ENCODE peak calls at places on chromosome 12, in eight cellular contexts. I is lower lobe of right lung, J is hepatocyte, T is lower leg skin, X is prostate gland, W is fibroblast of villous mesenchyme, B is AG09309, U is tibial nerve. G is an unnamed sample.

GRCh38 chr12:100156731-100157426 is 14.2 kb upstream of the BLTP3B start:
- DNase-seq in T (no peak), W (no peak), J (no peak), U (no peak), X (no peak), I (no peak), B (no peak), G (no peak)

GRCh38 chr12:110743571-110744093 is 941 bp upstream of the PPP1CC start:
- DNase-seq in B (no peak), W (peak; percentile 42), T (peak; percentile 89), J (peak; percentile 65), I (peak; percentile 72), X (no peak), U (peak; percentile 38), G (no peak)

GRCh38 chr12:38159092-38159551 is 157.5 kb upstream of the ALG10B start:
- DNase-seq in X (no peak), U (no peak), I (no peak), W (no peak), B (no peak), T (peak; percentile 74), J (no peak), G (no peak)

GRCh38 chr12:40980346-40981005 is 207.6 kb upstream of the PDZRN4 start:
- DNase-seq in X (no peak), W (no peak), B (no peak), U (no peak), T (no peak), I (no peak), J (no peak), G (no peak)

GRCh38 chr12:11855993-11856374 is 206.5 kb downstream of the ETV6 start:
- DNase-seq in U (no peak), T (no peak), J (no peak), X (no peak), W (no peak), I (no peak), B (no peak), G (no peak)

GRCh38 chr12:46549527-46550265 is 177.1 kb upstream of the SLC38A2 start:
- DNase-seq in I (no peak), T (no peak), W (peak; percentile 96), J (no peak), X (no peak), B (peak; percentile 66), U (no peak), G (peak; percentile 91)

GRCh38 chr12:67042697-67043131 is 226.4 kb upstream of the CAND1 start:
- DNase-seq in I (no peak), J (peak; percentile 70), T (no peak), B (no peak), U (no peak), X (no peak), W (peak; percentile 12), G (peak; percentile 6)

GRCh38 chr12:49462103-49462739 is 76.6 kb upstream of the KCNH3 start:
- DNase-seq in I (no peak), J (no peak), X (no peak), T (no peak), B (no peak), U (no peak), W (no peak), G (no peak)

GRCh38 chr12:113762155-113762848 is 203.8 kb downstream of the RBM19 start:
- DNase-seq in J (no peak), B (no peak), X (no peak), U (no peak), T (no peak), I (no peak), W (no peak), G (no peak)

GRCh38 chr12:75905975-75906374 is 125.6 kb downstream of the PHLDA1 start:
- DNase-seq in X (no peak), J (no peak), I (no peak), W (no peak), U (no peak), T (no peak), B (no peak), G (no peak)

GRCh38 chr12:1588574-1588944 is 5.8 kb downstream of the FBXL14 start:
- DNase-seq in T (no peak), J (no peak), W (no peak), B (no peak), I (no peak), U (no peak), X (no peak), G (no peak)

GRCh38 chr12:85057370-85057963 is 21.3 kb downstream of the LRRIQ1 start:
- DNase-seq in W (peak; percentile 58), J (peak; percentile 69), B (no peak), U (no peak), I (no peak), T (no peak), X (peak; percentile 17), G (no peak)

GRCh38 chr12:75665216-75665615 is 153.8 kb upstream of the KRR1 start:
- DNase-seq in W (peak; percentile 64), U (no peak), X (no peak), T (no peak), B (no peak), I (no peak), J (no peak), G (no peak)

GRCh38 chr12:85275359-85275758 is 4.7 kb upstream of the ALX1 start:
- DNase-seq in I (no peak), T (no peak), X (no peak), B (no peak), W (no peak), J (peak; percentile 16), U (no peak), G (no peak)

GRCh38 chr12:79776111-79776510 is 85.3 kb upstream of the PAWR start:
- DNase-seq in I (no peak), J (no peak), U (no peak), T (no peak), W (peak; percentile 65), B (no peak), X (no peak), G (peak; percentile 17)

GRCh38 chr12:122983789-122984515 is 3.5 kb downstream of the ARL6IP4 start:
- DNase-seq in I (no peak), U (no peak), T (no peak), X (no peak), B (no peak), J (no peak), W (no peak), G (no peak)

GRCh38 chr12:112340983-112341840 is 41.0 kb downstream of the HECTD4 start:
- DNase-seq in J (no peak), T (no peak), B (no peak), X (no peak), U (no peak), W (no peak), I (no peak), G (no peak)

GRCh38 chr12:98401427-98401826 is 114.0 kb upstream of the TMPO start:
- DNase-seq in W (no peak), T (no peak), U (no peak), I (no peak), J (no peak), X (no peak), B (no peak), G (no peak)

GRCh38 chr12:18492372-18493025 is 231.2 kb downstream of the PIK3C2G start:
- DNase-seq in W (peak; percentile 22), X (no peak), B (no peak), U (no peak), J (no peak), T (no peak), I (no peak), G (no peak)

GRCh38 chr12:52603314-52603713 is 2.1 kb upstream of the KRT72 start:
- DNase-seq in W (no peak), B (no peak), X (no peak), U (no peak), T (no peak), J (no peak), I (no peak), G (no peak)

GRCh38 chr12:55728185-55728931 is 451 bp downstream of the CD63 start:
- DNase-seq in J (peak; percentile 87), X (peak; percentile 75), W (peak; percentile 81), U (peak; percentile 67), T (peak; percentile 97), B (no peak), I (peak; percentile 89), G (no peak)

GRCh38 chr12:121697093-121697698 is 15.4 kb upstream of the TMEM120B start:
- DNase-seq in U (no peak), I (no peak), X (peak; percentile 46), T (no peak), W (peak; percentile 69), J (peak; percentile 78), B (no peak), G (no peak)

GRCh38 chr12:9742665-9743064 is 9.8 kb upstream of the CLECL1 start:
- DNase-seq in B (no peak), T (no peak), X (no peak), U (no peak), J (no peak), W (no peak), I (no peak), G (no peak)

DNA sequence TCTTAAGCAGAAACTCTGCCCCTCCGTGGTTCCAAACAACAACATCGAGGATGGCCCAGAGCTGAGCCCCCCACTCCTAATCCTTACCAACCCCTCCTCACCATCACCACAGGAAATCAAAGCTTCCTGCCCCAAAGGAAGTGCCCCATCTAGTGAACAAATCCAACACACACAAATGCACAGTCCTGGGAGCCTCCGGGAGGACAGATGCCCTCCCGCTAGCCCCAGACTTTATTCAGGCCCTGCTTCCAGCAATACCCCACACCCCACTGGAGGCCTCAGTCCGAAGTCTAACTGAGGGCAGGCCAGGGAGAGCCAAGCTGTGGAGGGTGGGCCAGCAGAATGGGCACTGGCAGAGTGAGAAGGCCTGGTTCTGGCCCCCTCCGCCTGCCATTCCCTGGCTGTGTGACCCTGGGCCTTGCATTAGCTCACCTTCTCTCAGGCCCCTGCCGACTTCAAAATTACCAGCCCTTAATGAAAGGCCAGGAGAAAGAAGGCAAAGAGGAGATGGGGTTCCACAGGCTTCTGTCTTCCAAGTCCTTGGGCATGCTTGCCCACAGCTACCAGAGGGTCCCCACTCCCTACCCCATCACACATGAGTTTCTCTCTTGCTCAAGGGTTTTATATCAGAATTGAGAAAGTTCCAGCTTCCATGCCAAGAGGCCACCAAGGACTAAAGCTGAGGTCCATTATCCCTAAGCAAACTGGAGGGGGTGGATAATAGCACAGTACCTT is 2.3 kb downstream of the HDAC7 start:
- DNase-seq in X (no peak), J (peak; percentile 50), T (peak; percentile 85), W (no peak), B (no peak), U (no peak), I (no peak), G (no peak)
- H3K4me3 ChIP-seq in X (no peak overlapping the region), J (no peak overlapping the region), T (peak overlapping the region; percentile 11), W (peak overlapping the region; percentile 58), B (peak overlapping the region; percentile 95), U (peak overlapping the region; percentile 81), I (peak overlapping the region; percentile 72), G (peak overlapping the region; percentile 79)

GRCh38 chr12:6041891-6042290 is 82.6 kb downstream of the VWF start:
- DNase-seq in T (no peak), B (no peak), U (no peak), J (no peak), X (no peak), W (peak; percentile 37), I (no peak), G (no peak)
- H3K4me3 ChIP-seq in T (no peak overlapping the region), B (no peak overlapping the region), U (no peak overlapping the region), J (no peak overlapping the region), X (no peak overlapping the region), W (no peak overlapping the region), I (no peak overlapping the region), G (no peak overlapping the region)

GRCh38 chr12:50514526-50515276 is 9.9 kb downstream of the DIP2B start:
- DNase-seq in U (no peak), X (no peak), I (no peak), W (no peak), B (no peak), J (no peak), T (no peak), G (no peak)
- H3K4me3 ChIP-seq in U (no peak overlapping the region), X (no peak overlapping the region), I (no peak overlapping the region), W (no peak overlapping the region), B (no peak overlapping the region), J (no peak overlapping the region), T (no peak overlapping the region), G (no peak overlapping the region)

GRCh38 chr12:68410018-68410650 is 78.0 kb upstream of the MDM1 start:
- DNase-seq in I (no peak), X (no peak), T (no peak), J (no peak), W (no peak), B (no peak), U (no peak), G (no peak)
- H3K4me3 ChIP-seq in I (no peak overlapping the region), X (no peak overlapping the region), T (no peak overlapping the region), J (no peak overlapping the region), W (no peak overlapping the region), B (no peak overlapping the region), U (no peak overlapping the region), G (no peak overlapping the region)